ENCODE peak calls at places on chromosomes 3 and 15, in four cellular contexts. I, L, Q and Y are unnamed samples.

GRCh38 chr3:195907730-195908438 is 467 bp downstream of the TNK2 start:
- DNase-seq in I (peak; percentile 94), L (peak; percentile 49), Q (peak; percentile 43), Y (no peak)

GRCh38 chr3:147210676-147211075 is 195.7 kb downstream of the ZIC4 start:
- DNase-seq in I (no peak), L (no peak), Q (no peak), Y (no peak)

GRCh38 chr15:33584797-33585196 is 274.0 kb downstream of the RYR3 start:
- DNase-seq in I (no peak), L (peak; percentile 23), Q (peak; percentile 18), Y (peak; percentile 60)

GRCh38 chr3:187744169-187745151 is 808 bp downstream of the BCL6 start:
- DNase-seq in I (peak; percentile 81), L (peak; percentile 40), Q (peak; percentile 70), Y (no peak)

GRCh38 chr15:70280781-70281180 is 183.1 kb upstream of the TLE3 start:
- DNase-seq in I (no peak), L (no peak), Q (no peak), Y (no peak)

GRCh38 chr15:56786966-56787365 is 53.7 kb upstream of the ZNF280D start:
- DNase-seq in I (no peak), L (no peak), Q (no peak), Y (no peak)

GRCh38 chr3:196996454-196997265 is 28.0 kb upstream of the PIGZ start:
- DNase-seq in I (peak; percentile 58), L (no peak), Q (no peak), Y (no peak)

GRCh38 chr15:88571153-88572029 is 24.9 kb upstream of the DET1 start:
- DNase-seq in I (peak; percentile 70), L (no peak), Q (peak; percentile 80), Y (no peak)

GRCh38 chr3:123499316-123499715 is 50.4 kb upstream of the ADCY5 start:
- DNase-seq in I (no peak), L (no peak), Q (no peak), Y (no peak)

GRCh38 chr3:155334897-155335883 is 41.7 kb upstream of the STRIT1 start:
- DNase-seq in I (no peak), L (no peak), Q (no peak), Y (no peak)

GRCh38 chr15:67002379-67002778 is 63.0 kb upstream of the SMAD3 start:
- DNase-seq in I (no peak), L (no peak), Q (no peak), Y (no peak)

GRCh38 chr3:4460334-4460733 is 6.7 kb downstream of the SUMF1 start:
- DNase-seq in I (no peak), L (no peak), Q (no peak), Y (no peak)

GRCh38 chr3:194879991-194880939 is 194.6 kb downstream of the FAM43A start:
- DNase-seq in I (no peak), L (no peak), Q (peak; percentile 84), Y (no peak)
- H3K27ac ChIP-seq in I (peak overlapping the region; percentile 30), L (no peak overlapping the region), Q (peak overlapping the region; percentile 78), Y (no peak overlapping the region)

GRCh38 chr15:63070681-63071129 is 28.2 kb downstream of the TPM1 start:
- DNase-seq in I (no peak), L (no peak), Q (no peak), Y (no peak)
- H3K27ac ChIP-seq in I (no peak overlapping the region), L (no peak overlapping the region), Q (no peak overlapping the region), Y (no peak overlapping the region)

GRCh38 chr15:49721091-49721490 is 100.2 kb downstream of the DTWD1 start:
- DNase-seq in I (no peak), L (no peak), Q (no peak), Y (no peak)

GRCh38 chr15:49720221-49720620 is 99.4 kb downstream of the DTWD1 start:
- DNase-seq in I (no peak), L (no peak), Q (no peak), Y (no peak)

GRCh38 chr15:49715701-49716100 is 94.9 kb downstream of the DTWD1 start:
- DNase-seq in I (no peak), L (no peak), Q (no peak), Y (no peak)

GRCh38 chr15:49718234-49718633 is 97.4 kb downstream of the DTWD1 start:
- DNase-seq in I (no peak), L (no peak), Q (no peak), Y (no peak)

GRCh38 chr15:49718846-49719245 is 98.0 kb downstream of the DTWD1 start:
- DNase-seq in I (no peak), L (no peak), Q (no peak), Y (no peak)
- H3K27ac ChIP-seq in I (no peak overlapping the region), L (no peak overlapping the region), Q (peak overlapping the region; percentile 45), Y (no peak overlapping the region)

DNA sequence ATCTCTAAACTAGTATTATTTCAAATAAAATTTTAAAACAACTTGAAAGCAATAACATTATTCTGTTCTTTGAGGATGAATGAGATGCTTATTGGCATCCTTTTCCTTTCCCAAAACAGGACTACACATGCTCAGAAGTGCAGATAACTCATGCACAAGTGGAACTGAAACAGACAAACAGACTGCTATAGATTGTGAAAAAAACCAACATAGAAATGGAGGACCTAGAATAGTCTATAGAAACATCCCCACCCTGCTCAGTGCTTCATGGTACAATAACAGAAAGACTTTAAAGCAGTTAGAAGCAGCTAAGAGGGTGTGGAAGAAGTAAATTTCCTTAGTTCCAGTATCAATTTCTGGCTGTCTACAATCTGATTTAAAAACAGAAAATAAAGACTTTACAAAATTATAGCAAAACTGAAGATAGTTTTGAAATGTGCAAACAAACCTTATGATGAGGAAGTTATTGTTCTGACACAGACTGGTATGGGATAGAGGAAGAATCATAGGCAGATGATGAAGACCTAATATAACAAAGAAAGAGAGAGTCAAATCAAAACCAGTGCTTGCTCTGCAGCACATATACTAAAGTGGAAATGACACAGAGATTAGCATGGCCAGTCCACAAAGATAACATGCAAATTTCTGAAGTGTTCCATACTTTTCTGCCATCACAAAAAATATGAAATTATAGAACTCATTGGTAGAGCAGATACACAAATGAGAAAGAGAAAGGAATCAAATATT is 1025.4 kb downstream of the SQOR start:
- DNase-seq in I (no peak), L (no peak), Q (no peak), Y (no peak)
- H3K27ac ChIP-seq in I (no peak overlapping the region), L (no peak overlapping the region), Q (no peak overlapping the region), Y (no peak overlapping the region)

GRCh38 chr3:37375184-37376120 is 201.1 kb upstream of the LRRFIP2 start:
- DNase-seq in I (no peak), L (no peak), Q (no peak), Y (no peak)
- H3K27ac ChIP-seq in I (no peak overlapping the region), L (no peak overlapping the region), Q (no peak overlapping the region), Y (no peak overlapping the region)

GRCh38 chr3:128229077-128229837 is 76.0 kb downstream of the EEFSEC start:
- DNase-seq in I (no peak), L (no peak), Q (no peak), Y (no peak)

GRCh38 chr3:128226186-128226725 is 73.0 kb downstream of the EEFSEC start:
- DNase-seq in I (no peak), L (no peak), Q (no peak), Y (no peak)

GRCh38 chr3:128228366-128228910 is 75.2 kb downstream of the EEFSEC start:
- DNase-seq in I (no peak), L (no peak), Q (no peak), Y (no peak)

GRCh38 chr3:128227507-128227906 is 74.2 kb downstream of the EEFSEC start:
- DNase-seq in I (no peak), L (no peak), Q (no peak), Y (no peak)

DNA sequence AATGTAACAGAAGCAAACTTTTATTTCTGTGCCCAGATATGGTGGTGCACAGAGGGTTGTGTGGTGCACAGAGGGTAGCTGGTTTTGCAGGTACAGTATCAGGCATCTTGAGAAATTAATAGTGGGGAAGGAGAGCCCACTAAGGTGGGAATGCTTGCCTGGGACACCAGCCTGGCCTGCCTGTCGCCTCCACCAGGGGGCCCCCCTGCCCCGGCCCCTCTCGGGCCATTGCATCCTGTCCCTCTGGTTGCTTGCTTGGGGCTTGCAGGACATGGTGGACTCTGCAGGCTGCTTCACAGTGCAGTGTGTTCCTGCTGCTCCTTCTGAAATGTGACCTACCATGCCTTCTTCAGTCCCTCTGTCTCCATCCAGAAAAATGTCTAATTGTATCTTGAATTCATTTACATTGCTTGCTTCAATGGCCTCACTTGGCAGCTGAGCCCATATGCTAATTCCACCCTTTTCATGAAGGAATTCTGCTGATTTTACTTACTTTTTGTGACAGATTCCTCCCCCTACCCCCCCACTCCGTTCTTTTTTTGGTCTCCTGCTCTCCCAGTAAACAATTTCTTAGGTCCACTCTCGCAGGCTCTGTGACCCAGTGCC is 73.6 kb downstream of the EEFSEC start:
- DNase-seq in I (peak; percentile 61), L (peak; percentile 68), Q (no peak), Y (no peak)
- H3K27ac ChIP-seq in I (no peak overlapping the region), L (no peak overlapping the region), Q (no peak overlapping the region), Y (no peak overlapping the region)

GRCh38 chr3:53221827-53222182 is 34.0 kb downstream of the TKT start:
- DNase-seq in I (no peak), L (no peak), Q (no peak), Y (no peak)

GRCh38 chr3:53223025-53223424 is 32.8 kb downstream of the TKT start:
- DNase-seq in I (no peak), L (no peak), Q (no peak), Y (no peak)

GRCh38 chr3:53221345-53221744 is 34.5 kb downstream of the TKT start:
- DNase-seq in I (no peak), L (no peak), Q (no peak), Y (no peak)

GRCh38 chr3:53223541-53223966 is 32.3 kb downstream of the TKT start:
- DNase-seq in I (peak; percentile 23), L (no peak), Q (no peak), Y (no peak)

GRCh38 chr3:53222183-53222901 is 33.5 kb downstream of the TKT start:
- DNase-seq in I (no peak), L (no peak), Q (no peak), Y (no peak)
- H3K27ac ChIP-seq in I (no peak overlapping the region), L (peak overlapping the region; percentile 34), Q (no peak overlapping the region), Y (peak overlapping the region; percentile 1)